ENCODE peak calls at places on chromosome 2, in four cellular contexts. E is nephron progenitor cell; H is body of pancreas; S is activated naive CD8-positive, alpha-beta T cell treated with anti-CD3 and anti-CD28 coated beads, Interleukin-2, amount 50 U/mL, for 16 hours. V is an unnamed sample.
A peak's percentile ranks its signal among the peaks of the same experiment; 100 is the strongest.

GRCh38 chr2:231781798-231782726 is 980 bp upstream of the PDE6D start:
- DNase-seq in H (no peak), S (no peak), E (no peak), V (peak; percentile 14)

GRCh38 chr2:86330015-86330414 is 7.4 kb downstream of the REEP1 start:
- DNase-seq in E (no peak), H (no peak), S (no peak), V (no peak)

GRCh38 chr2:50529600-50530218 is 502.2 kb downstream of the NRXN1 start:
- DNase-seq in H (no peak), S (no peak), E (no peak), V (peak; percentile 82)

GRCh38 chr2:55902971-55903370 is 20.6 kb downstream of the EFEMP1 start:
- DNase-seq in H (no peak), E (no peak), S (no peak), V (no peak)

GRCh38 chr2:17615728-17616351 is 75.3 kb downstream of the VSNL1 start:
- DNase-seq in H (no peak), E (no peak), S (no peak), V (no peak)

GRCh38 chr2:104378853-104379374 is 475.0 kb upstream of the POU3F3 start:
- DNase-seq in S (no peak), H (no peak), E (peak; percentile 11), V (peak; percentile 40)

GRCh38 chr2:197786010-197786877 is 1.1 kb upstream of the BOLL start:
- DNase-seq in S (peak; percentile 35), E (peak; percentile 41), H (peak; percentile 39), V (peak; percentile 69)

GRCh38 chr2:42770288-42771131 is 6.6 kb upstream of the OXER1 start:
- DNase-seq in S (no peak), H (peak; percentile 45), E (peak; percentile 42), V (peak; percentile 70)

GRCh38 chr2:15355386-15355785 is 205.7 kb downstream of the NBAS start:
- DNase-seq in E (no peak), S (no peak), H (no peak), V (peak; percentile 34)

GRCh38 chr2:220787251-220787650 is 784.9 kb downstream of the EPHA4 start:
- DNase-seq in S (no peak), E (no peak), H (no peak), V (no peak)

GRCh38 chr2:120859814-120860578 is 124.3 kb downstream of the GLI2 start:
- DNase-seq in S (no peak), E (no peak), H (no peak), V (no peak)

GRCh38 chr2:130336877-130337734 is 5.6 kb upstream of the IMP4 start:
- DNase-seq in E (peak; percentile 93), S (no peak), H (peak; percentile 92), V (peak; percentile 10)

GRCh38 chr2:215216806-215217205 is 78.4 kb upstream of the ABCA12 start:
- DNase-seq in E (no peak), H (no peak), S (no peak), V (no peak)

GRCh38 chr2:26670171-26670570 is 22.4 kb upstream of the KCNK3 start:
- DNase-seq in S (no peak), H (no peak), E (no peak), V (no peak)

GRCh38 chr2:125584732-125585131 is 1071.2 kb upstream of the GYPC start:
- DNase-seq in H (no peak), E (no peak), S (no peak), V (no peak)

GRCh38 chr2:144443837-144444236 is 76.1 kb downstream of the ZEB2 start:
- DNase-seq in S (no peak), E (no peak), H (no peak), V (no peak)

GRCh38 chr2:193187816-193188215 is 993.1 kb upstream of the TMEFF2 start:
- DNase-seq in E (no peak), H (no peak), S (no peak), V (no peak)

GRCh38 chr2:130380096-130380934 is 24.5 kb downstream of the PTPN18 start:
- DNase-seq in H (no peak), E (no peak), S (no peak), V (no peak)

GRCh38 chr2:162210385-162210784 is 32.9 kb downstream of the FAP start:
- DNase-seq in S (no peak), E (no peak), H (no peak), V (no peak)

GRCh38 chr2:46569061-46569560 is 89.7 kb downstream of the TMEM247 start:
- DNase-seq in H (no peak), E (no peak), S (no peak), V (no peak)

V was measured in NCI-H524.